ENCODE peak calls at places on chromosomes 16 and 17, in seven cellular contexts. V is heart left ventricle, R is SJCRH30, Q is breast epithelium, C is BE2C, M is ovary, T is body of pancreas. K is an unnamed sample.

GRCh38 chr17:61537264-61537771 is 53.7 kb downstream of the NACA2 start:
- DNase-seq in V (no peak), R (no peak), Q (no peak), C (no peak), M (no peak), T (no peak), K (no peak)

GRCh38 chr17:49315974-49316570 is 46.0 kb downstream of the ZNF652 start:
- DNase-seq in V (no peak), R (no peak), Q (no peak), C (no peak), M (no peak), T (no peak), K (no peak)

GRCh38 chr17:8681175-8681949 is 50.8 kb upstream of the MYH10 start:
- DNase-seq in V (no peak), R (no peak), Q (no peak), C (peak; percentile 30), M (no peak), T (no peak), K (peak; percentile 31)

GRCh38 chr17:45148183-45149036 is at the start of gene HEXIM1:
- DNase-seq in V (peak; percentile 99), R (peak; percentile 100), Q (peak; percentile 100), C (peak; percentile 99), M (peak; percentile 99), T (peak; percentile 100), K (peak; percentile 99)

GRCh38 chr16:6602401-6602800 is 730.2 kb upstream of the RBFOX1 start:
- DNase-seq in V (no peak), R (no peak), Q (no peak), C (peak; percentile 13), M (no peak), T (peak; percentile 3), K (no peak)

GRCh38 chr17:48835971-48836370 is 5.1 kb downstream of the CALCOCO2 start:
- DNase-seq in V (no peak), R (no peak), Q (no peak), C (no peak), M (no peak), T (no peak), K (no peak)

GRCh38 chr17:20244671-20245070 is 222.7 kb downstream of the LGALS9B start:
- DNase-seq in V (no peak), R (peak; percentile 45), Q (no peak), C (no peak), M (no peak), T (no peak), K (no peak)

GRCh38 chr17:57682667-57683066 is 62.4 kb downstream of the CCDC182 start:
- DNase-seq in V (no peak), R (no peak), Q (no peak), C (no peak), M (no peak), T (no peak), K (no peak)

GRCh38 chr16:89831810-89832328 is 3.6 kb downstream of the SPIRE2 start:
- DNase-seq in V (no peak), R (no peak), Q (no peak), C (no peak), M (no peak), T (no peak), K (no peak)

GRCh38 chr17:77580956-77581355 is 377.5 kb upstream of the TNRC6C start:
- DNase-seq in V (no peak), R (no peak), Q (no peak), C (no peak), M (no peak), T (no peak), K (no peak)

GRCh38 chr16:50742521-50743150 is 750 bp downstream of the CYLD start:
- DNase-seq in V (peak; percentile 69), R (peak; percentile 13), Q (no peak), C (no peak), M (peak; percentile 63), T (peak; percentile 29), K (peak; percentile 29)

GRCh38 chr17:35801583-35802224 is 6.3 kb upstream of the MMP28 start:
- DNase-seq in V (peak; percentile 88), R (no peak), Q (peak; percentile 63), C (peak; percentile 96), M (no peak), T (peak; percentile 46), K (peak; percentile 82)

DNA sequence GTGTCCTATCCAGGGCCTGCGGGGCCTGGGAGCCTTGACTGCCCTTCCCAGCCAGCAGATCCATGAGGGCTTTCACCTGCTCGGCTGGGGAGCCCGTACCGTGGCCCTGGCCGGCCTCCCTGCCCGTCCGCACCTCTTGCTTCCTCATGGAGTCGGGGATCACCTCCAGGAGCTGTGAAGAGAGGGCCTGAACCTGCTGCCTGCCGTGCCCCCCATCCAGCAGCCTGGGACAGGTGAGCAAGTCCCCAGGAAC is 12.4 kb downstream of the NLRC3 start:
- DNase-seq in V (no peak), R (no peak), Q (no peak), C (no peak), M (no peak), T (no peak), K (no peak)
- H3K36me3 ChIP-seq in V (peaks cover 23% of the 10 kb centered on the region), R (no peaks in the 10 kb centered on the region), Q (no peaks in the 10 kb centered on the region), C (no peaks in the 10 kb centered on the region), M (no peaks in the 10 kb centered on the region), T (no peaks in the 10 kb centered on the region), K (no peaks in the 10 kb centered on the region)

DNA sequence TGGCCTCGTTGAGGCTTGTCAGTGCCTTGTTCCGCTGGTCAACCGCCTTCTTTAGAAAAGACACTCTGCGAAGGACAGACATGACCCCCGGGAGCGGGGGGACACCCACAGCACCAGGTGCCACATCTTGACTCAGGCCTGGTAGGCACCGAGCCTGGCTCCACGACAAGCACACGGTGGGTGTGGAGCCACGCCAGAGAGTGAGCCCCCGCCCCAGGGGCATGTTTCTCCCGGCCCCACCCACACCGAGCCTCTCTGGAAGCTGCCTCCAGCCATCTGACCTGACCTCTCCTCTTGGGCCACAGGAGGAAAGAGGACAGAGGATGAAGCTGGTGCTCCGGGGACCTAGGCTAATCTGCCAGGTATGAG is 4.6 kb downstream of the FAAP100 start:
- DNase-seq in V (no peak), R (no peak), Q (no peak), C (no peak), M (no peak), T (no peak), K (no peak)
- H3K36me3 ChIP-seq in V (peaks cover 72% of the 10 kb centered on the region), R (peaks cover 59% of the 10 kb centered on the region), Q (peaks cover 15% of the 10 kb centered on the region), C (peaks cover 62% of the 10 kb centered on the region), M (no peaks in the 10 kb centered on the region), T (no peaks in the 10 kb centered on the region), K (peaks cover 69% of the 10 kb centered on the region)

DNA sequence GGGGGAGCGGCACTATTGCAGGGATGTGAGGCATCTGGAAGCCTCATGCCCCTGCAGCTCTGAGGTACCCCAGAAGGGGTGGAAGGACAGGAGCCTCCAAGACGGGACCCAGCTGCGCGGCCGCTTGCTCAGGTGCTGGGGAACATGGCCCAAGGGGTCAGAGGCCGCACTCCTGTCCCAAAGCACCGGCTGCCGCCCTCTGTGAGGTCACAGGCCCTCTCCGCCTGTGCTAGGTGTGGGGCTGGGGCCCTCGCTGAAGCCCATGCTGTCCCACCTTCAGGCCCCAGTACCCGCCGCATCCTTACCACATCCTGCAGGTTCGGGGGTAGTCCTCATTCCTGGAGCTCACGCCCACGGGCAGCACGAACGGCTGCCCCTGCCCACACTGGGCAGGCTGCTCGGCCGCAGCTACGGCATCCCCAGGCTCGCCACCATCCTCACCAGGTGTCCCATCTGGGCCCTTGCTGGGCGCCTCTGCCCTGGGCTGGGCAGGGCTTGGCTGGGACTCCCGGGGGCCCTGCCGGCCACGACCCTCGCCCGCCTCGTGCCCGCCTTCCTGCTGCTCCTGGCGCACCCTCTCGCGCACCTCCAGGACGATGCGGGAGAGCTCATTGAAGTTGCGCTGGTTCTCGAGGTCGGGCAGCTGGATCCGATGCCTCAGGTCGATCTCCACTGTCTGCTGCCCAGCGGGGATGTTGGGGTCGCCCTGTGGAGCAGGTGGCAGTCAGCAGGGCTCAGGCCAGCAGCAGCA is 16.6 kb upstream of the C16orf95 start:
- DNase-seq in V (peak; percentile 46), R (no peak), Q (no peak), C (no peak), M (no peak), T (no peak), K (no peak)
- H3K36me3 ChIP-seq in V (peaks cover 73% of the 10 kb centered on the region), R (no peaks in the 10 kb centered on the region), Q (peaks cover 12% of the 10 kb centered on the region), C (peaks cover 45% of the 10 kb centered on the region), M (no peaks in the 10 kb centered on the region), T (no peaks in the 10 kb centered on the region), K (peaks cover 81% of the 10 kb centered on the region)

DNA sequence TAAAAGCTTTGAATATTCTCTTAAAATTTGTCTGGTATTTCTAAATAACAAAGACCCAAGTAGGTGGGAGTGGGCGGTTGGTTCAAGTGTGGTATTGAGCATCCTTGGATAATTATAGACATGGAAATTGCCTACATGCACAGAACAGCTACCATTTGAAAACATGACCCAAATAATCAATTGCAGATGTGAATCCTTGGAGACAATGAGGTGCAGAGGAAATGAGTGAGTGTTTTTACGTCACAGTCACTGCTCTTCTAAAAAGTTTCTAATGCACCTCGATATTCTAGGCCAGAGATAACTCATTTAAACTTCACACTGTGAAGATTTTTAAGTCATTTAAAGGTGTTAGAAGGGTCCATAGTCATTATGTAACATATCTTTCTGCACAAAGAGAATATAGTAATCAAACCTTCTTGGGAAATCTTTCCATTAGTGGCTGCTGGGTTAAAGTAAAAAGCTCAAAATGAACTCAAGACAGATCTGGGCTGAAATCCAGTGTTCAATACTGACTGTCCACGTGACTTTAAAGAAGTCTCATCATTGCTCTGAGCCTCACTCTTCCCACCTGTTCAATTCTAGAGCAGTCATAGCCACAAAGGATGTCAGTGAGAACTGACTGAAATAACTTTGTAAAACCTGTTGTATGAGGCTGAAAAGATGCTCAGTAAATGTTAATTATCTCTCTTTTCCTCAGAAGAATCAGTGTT is 144.5 kb downstream of the CDH11 start:
- DNase-seq in V (no peak), R (no peak), Q (no peak), C (no peak), M (no peak), T (no peak), K (no peak)
- H3K36me3 ChIP-seq in V (no peaks in the 10 kb centered on the region), R (peaks cover 29% of the 10 kb centered on the region), Q (no peaks in the 10 kb centered on the region), C (no peaks in the 10 kb centered on the region), M (no peaks in the 10 kb centered on the region), T (no peaks in the 10 kb centered on the region), K (peaks cover 4% of the 10 kb centered on the region)

K was measured in left ventricle myocardium inferior.